ENCODE peak calls at places on chromosomes 4 and X, in seven cellular contexts. K is astrocyte of the spinal cord, T is testis, D is tibial nerve, S is fibroblast of pulmonary artery, I is upper lobe of left lung, B is AG04449. J is an unnamed sample.

GRCh38 chrX:40573763-40574162 is 7.0 kb upstream of the ATP6AP2 start:
- DNase-seq in K (no peak), T (no peak), D (no peak), S (peak; percentile 17), I (no peak), B (no peak), J (peak; percentile 24)

GRCh38 chr4:26782830-26783202 is 77.8 kb upstream of the STIM2 start:
- DNase-seq in K (no peak), T (no peak), D (no peak), S (no peak), I (no peak), B (no peak), J (peak; percentile 45)

GRCh38 chr4:98565646-98566403 is 92.6 kb downstream of the TSPAN5 start:
- DNase-seq in K (no peak), T (no peak), D (no peak), S (no peak), I (no peak), B (no peak), J (no peak)

GRCh38 chrX:107450823-107451509 is 1.5 kb downstream of the FRMPD3 start:
- DNase-seq in K (no peak), T (no peak), D (no peak), S (no peak), I (no peak), B (no peak), J (no peak)

GRCh38 chr4:116953947-116954346 is 131.4 kb downstream of the TRAM1L1 start:
- DNase-seq in K (no peak), T (no peak), D (no peak), S (no peak), I (no peak), B (no peak), J (no peak)

GRCh38 chrX:66634272-66634671 is 4.6 kb downstream of the EDA2R start:
- DNase-seq in K (no peak), T (no peak), D (no peak), S (no peak), I (no peak), B (no peak), J (peak; percentile 65)

GRCh38 chrX:103584606-103585005 is 709 bp upstream of the TCEAL4 start:
- DNase-seq in K (peak; percentile 2), T (no peak), D (no peak), S (peak; percentile 39), I (no peak), B (no peak), J (no peak)

GRCh38 chrX:116490091-116490490 is 27.3 kb upstream of the CT83 start:
- DNase-seq in K (peak; percentile 2), T (no peak), D (no peak), S (peak; percentile 3), I (no peak), B (no peak), J (no peak)

GRCh38 chr4:56147371-56147770 is 198.6 kb downstream of the CEP135 start:
- DNase-seq in K (no peak), T (no peak), D (no peak), S (peak; percentile 73), I (no peak), B (no peak), J (no peak)

GRCh38 chr4:100420571-100420970 is 97.3 kb downstream of the EMCN start:
- DNase-seq in K (no peak), T (no peak), D (no peak), S (no peak), I (no peak), B (no peak), J (no peak)

GRCh38 chr4:106615407-106615945 is 246.9 kb upstream of the GIMD1 start:
- DNase-seq in K (no peak), T (no peak), D (no peak), S (no peak), I (no peak), B (no peak), J (no peak)

GRCh38 chr4:94939791-94940530 is 182.2 kb downstream of the BMPR1B start:
- DNase-seq in K (peak; percentile 56), T (no peak), D (no peak), S (no peak), I (no peak), B (no peak), J (peak; percentile 21)

GRCh38 chr4:30380404-30380998 is 339.7 kb upstream of the PCDH7 start:
- DNase-seq in K (peak; percentile 72), T (peak; percentile 82), D (no peak), S (peak; percentile 87), I (no peak), B (no peak), J (peak; percentile 43)

GRCh38 chrX:72026341-72027023 is 105.2 kb downstream of the RTL5 start:
- DNase-seq in K (no peak), T (no peak), D (no peak), S (no peak), I (no peak), B (no peak), J (no peak)

GRCh38 chrX:5431823-5432222 is 796.8 kb downstream of the NLGN4X start:
- DNase-seq in K (no peak), T (no peak), D (no peak), S (no peak), I (no peak), B (no peak), J (no peak)

GRCh38 chr4:100842856-100843255 is 325.0 kb upstream of the EMCN start:
- DNase-seq in K (no peak), T (no peak), D (no peak), S (peak; percentile 84), I (no peak), B (no peak), J (no peak)

GRCh38 chr4:147044241-147044640 is 98.6 kb upstream of the TTC29 start:
- DNase-seq in K (no peak), T (no peak), D (no peak), S (no peak), I (no peak), B (no peak), J (no peak)

GRCh38 chr4:34492414-34492813 is 1751.9 kb downstream of the ARAP2 start:
- DNase-seq in K (no peak), T (no peak), D (no peak), S (no peak), I (no peak), B (no peak), J (no peak)

GRCh38 chrX:139639253-139639652 is 68.7 kb downstream of the MCF2 start:
- DNase-seq in K (no peak), T (peak; percentile 46), D (no peak), S (no peak), I (no peak), B (no peak), J (no peak)

GRCh38 chr4:15438939-15439524 is 11.2 kb downstream of the C1QTNF7 start:
- DNase-seq in K (peak; percentile 43), T (no peak), D (no peak), S (no peak), I (no peak), B (no peak), J (peak; percentile 60)

GRCh38 chrX:153499876-153500275 is 5.1 kb downstream of the BGN start:
- DNase-seq in K (no peak), T (peak; percentile 19), D (no peak), S (no peak), I (no peak), B (no peak), J (peak; percentile 61)

GRCh38 chr4:166658585-166658984 is 575.7 kb downstream of the SPOCK3 start:
- DNase-seq in K (no peak), T (no peak), D (no peak), S (no peak), I (no peak), B (no peak), J (no peak)

GRCh38 chr4:166657261-166657660 is 577.0 kb downstream of the SPOCK3 start:
- DNase-seq in K (peak; percentile 55), T (no peak), D (no peak), S (peak; percentile 52), I (no peak), B (peak; percentile 14), J (no peak)

GRCh38 chr4:166662266-166662843 is 571.9 kb downstream of the SPOCK3 start:
- DNase-seq in K (no peak), T (no peak), D (no peak), S (no peak), I (no peak), B (no peak), J (no peak)
- TF ChIP-seq CTCF in K (no peak), T (no peak), D (no peak), S (no peak), I (no peak), B (no peak), J (no peak)

DNA sequence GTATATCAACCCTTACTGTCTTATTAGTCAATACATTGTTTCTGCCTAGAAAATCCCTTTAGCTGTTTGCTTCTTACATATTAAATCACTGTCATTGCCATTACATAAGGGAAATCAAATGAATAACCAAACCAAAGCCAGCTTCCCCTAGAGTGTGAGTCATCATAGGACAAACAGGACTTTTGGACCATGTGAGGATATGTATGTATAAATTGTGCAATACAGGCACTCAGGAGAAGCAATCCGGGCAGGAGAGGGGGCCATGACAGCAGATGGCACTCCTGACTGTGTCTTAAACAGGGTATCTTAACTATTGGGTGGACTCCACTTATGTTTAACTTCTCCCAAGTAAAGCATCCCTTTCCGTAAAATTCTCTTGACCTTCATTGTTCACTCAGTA is 508.4 kb upstream of the ARX start:
- DNase-seq in K (peak; percentile 38), T (no peak), D (no peak), S (peak; percentile 77), I (no peak), B (no peak), J (peak; percentile 12)
- TF ChIP-seq CTCF in K (no peak), T (no peak), D (no peak), S (no peak), I (no peak), B (no peak), J (no peak)

GRCh38 chr4:91447168-91447567 is 856.6 kb upstream of the GRID2 start:
- DNase-seq in K (no peak), T (no peak), D (no peak), S (no peak), I (no peak), B (no peak), J (no peak)
- TF ChIP-seq CTCF in K (no peak), T (no peak), D (no peak), S (no peak), I (no peak), B (no peak), J (no peak)

GRCh38 chr4:114038762-114039392 is 59.4 kb upstream of the ARSJ start:
- DNase-seq in K (no peak), T (no peak), D (no peak), S (no peak), I (no peak), B (no peak), J (no peak)

GRCh38 chr4:114036864-114037263 is 57.4 kb upstream of the ARSJ start:
- DNase-seq in K (no peak), T (no peak), D (no peak), S (no peak), I (no peak), B (no peak), J (no peak)

GRCh38 chr4:114040319-114041116 is 61.1 kb upstream of the ARSJ start:
- DNase-seq in K (peak; percentile 45), T (no peak), D (no peak), S (no peak), I (no peak), B (no peak), J (peak; percentile 35)

GRCh38 chr4:114036426-114036825 is 57.0 kb upstream of the ARSJ start:
- DNase-seq in K (no peak), T (no peak), D (no peak), S (no peak), I (no peak), B (no peak), J (no peak)

DNA sequence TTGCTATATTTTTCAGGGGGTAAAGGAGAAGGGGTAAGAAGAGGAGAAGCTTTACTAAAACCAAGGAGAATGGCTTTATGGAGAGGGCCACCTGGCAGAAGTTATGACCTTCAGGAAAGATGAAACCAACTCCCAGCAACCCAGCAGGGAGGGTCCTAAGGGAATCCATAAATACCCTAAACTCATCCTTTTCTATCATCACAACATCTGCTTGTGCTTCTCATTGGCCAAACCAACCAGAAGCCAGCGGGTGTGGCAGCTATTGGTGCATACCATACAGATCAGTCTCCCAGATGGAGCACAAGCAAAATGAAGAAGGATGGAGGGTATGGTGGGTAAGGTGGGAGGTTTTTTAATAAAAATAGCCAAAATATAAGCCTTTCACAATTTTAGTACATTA is 58.5 kb upstream of the ARSJ start:
- DNase-seq in K (no peak), T (no peak), D (no peak), S (no peak), I (no peak), B (no peak), J (no peak)
- TF ChIP-seq CTCF in K (no peak), T (no peak), D (no peak), S (no peak), I (no peak), B (no peak), J (no peak)